ENCODE peak calls at places on chromosome 6, in six cellular contexts. G is GM23338; Y is breast epithelium; B is Peyer's patch; O is stomach; H is CD8-positive, alpha-beta T cell. M is an unnamed sample.

GRCh38 chr6:169806718-169807117 is 55.3 kb downstream of the ERMARD start:
- DNase-seq in H (no peak), G (no peak), Y (no peak), O (no peak), B (peak; percentile 26), M (no peak)

GRCh38 chr6:163324928-163325784 is 89.4 kb upstream of the QKI start:
- DNase-seq in H (no peak), G (no peak), Y (no peak), O (peak; percentile 52), B (no peak), M (no peak)

GRCh38 chr6:73923899-73924485 is 228.0 kb downstream of the CD109 start:
- DNase-seq in Y (no peak), O (no peak), B (no peak), G (no peak), H (no peak), M (no peak)

GRCh38 chr6:157061770-157062594 is 261.3 kb downstream of the TMEM242 start:
- DNase-seq in B (no peak), O (no peak), Y (no peak), H (no peak), G (no peak), M (no peak)

GRCh38 chr6:32244270-32244669 is 20.4 kb upstream of the NOTCH4 start:
- DNase-seq in H (no peak), G (no peak), Y (no peak), B (no peak), O (no peak), M (no peak)

GRCh38 chr6:139029470-139030210 is 1.1 kb downstream of the ABRACL start:
- DNase-seq in B (peak; percentile 83), Y (no peak), H (peak; percentile 23), G (peak; percentile 73), O (peak; percentile 69), M (peak; percentile 75)

GRCh38 chr6:166490671-166491500 is 95.6 kb downstream of the RAMACL start:
- DNase-seq in Y (no peak), B (peak; percentile 45), G (no peak), O (no peak), H (no peak), M (no peak)

GRCh38 chr6:32293695-32294094 is 69.8 kb upstream of the NOTCH4 start:
- DNase-seq in O (no peak), H (no peak), B (no peak), Y (no peak), G (no peak), M (no peak)

GRCh38 chr6:134787261-134787871 is 162.5 kb downstream of the ALDH8A1 start:
- DNase-seq in Y (no peak), O (no peak), H (no peak), B (no peak), G (no peak), M (no peak)

GRCh38 chr6:131251593-131252204 is 116.4 kb downstream of the AKAP7 start:
- DNase-seq in O (no peak), H (no peak), Y (no peak), G (no peak), B (no peak), M (no peak)

GRCh38 chr6:135985471-135985870 is 134.0 kb downstream of the PDE7B start:
- DNase-seq in B (no peak), O (no peak), H (no peak), G (no peak), Y (no peak), M (no peak)

GRCh38 chr6:83758533-83758932 is 49.6 kb upstream of the SNAP91 start:
- DNase-seq in B (no peak), Y (no peak), G (no peak), O (no peak), H (no peak), M (no peak)

GRCh38 chr6:111971181-111971829 is 82.6 kb upstream of the CCN6 start:
- DNase-seq in Y (no peak), G (no peak), H (no peak), O (no peak), B (no peak), M (no peak)

GRCh38 chr6:119647309-119647708 is 297.7 kb upstream of the MAN1A1 start:
- DNase-seq in O (no peak), H (no peak), Y (no peak), B (no peak), G (no peak), M (no peak)

GRCh38 chr6:34236423-34237315 is at the start of gene HMGA1:
- DNase-seq in B (peak; percentile 97), G (peak; percentile 96), H (peak; percentile 89), Y (peak; percentile 86), O (peak; percentile 92), M (peak; percentile 94)

GRCh38 chr6:34234667-34235604 is 1.7 kb upstream of the HMGA1 start:
- DNase-seq in G (peak; percentile 98), H (no peak), O (no peak), Y (no peak), B (peak; percentile 65), M (peak; percentile 98)

GRCh38 chr6:34233867-34234266 is 2.8 kb upstream of the HMGA1 start:
- DNase-seq in Y (no peak), O (no peak), G (no peak), B (no peak), H (no peak), M (peak; percentile 64)

GRCh38 chr6:34237316-34237721 is 646 bp downstream of the HMGA1 start:
- DNase-seq in H (no peak), G (no peak), Y (no peak), O (no peak), B (peak; percentile 50), M (no peak)

DNA sequence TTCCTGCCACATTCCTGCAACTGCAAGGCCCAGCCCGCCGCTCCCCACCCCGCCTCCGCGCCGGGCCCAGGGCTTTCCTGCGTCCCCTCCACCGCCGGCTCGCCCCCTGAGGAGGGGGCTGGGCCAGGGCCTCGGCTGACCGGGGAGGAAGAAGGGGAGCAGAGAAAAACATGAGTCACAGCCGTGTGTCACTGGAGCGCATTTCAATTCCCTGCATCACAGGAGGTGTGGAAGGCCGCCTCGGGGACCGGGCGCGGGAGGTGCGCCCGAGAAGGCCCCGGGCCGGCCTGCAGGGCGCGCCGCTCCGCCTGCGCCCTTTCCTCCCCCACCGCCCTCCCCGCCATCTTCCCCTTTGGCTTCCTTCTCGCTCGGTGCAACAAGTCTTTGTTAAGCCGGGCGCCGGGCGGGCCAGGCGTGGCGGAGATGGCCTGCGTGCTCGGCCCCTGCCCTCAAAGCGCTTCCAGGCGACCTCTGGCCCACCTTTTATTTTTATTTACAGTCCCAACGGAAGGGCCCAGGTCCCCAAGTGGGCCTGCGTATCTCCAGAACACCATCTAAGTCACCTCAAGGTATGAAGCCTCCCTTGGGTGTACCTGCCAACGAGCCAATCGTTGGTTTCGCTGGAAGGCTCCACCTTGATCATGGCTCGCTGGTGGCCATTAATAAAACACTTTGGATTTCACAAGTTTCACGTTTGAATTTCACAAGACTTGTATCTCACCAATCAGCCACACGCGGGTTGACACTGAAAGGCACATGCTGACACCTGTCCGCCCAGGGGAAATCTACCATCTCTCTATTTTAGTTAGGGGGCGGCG is 859 bp upstream of the HMGA1 start:
- DNase-seq in G (peak; percentile 95), H (peak; percentile 64), Y (no peak), O (peak; percentile 65), B (peak; percentile 80), M (no peak)
- TF ChIP-seq CTCF in G (no peak), H (no peak), Y (no peak), O (no peak), B (no peak), M (no peak)

GRCh38 chr6:159778542-159778941 is 10.9 kb downstream of the TCP1 start:
- DNase-seq in B (no peak), O (no peak), G (no peak), H (no peak), Y (no peak), M (no peak)
- H3K27ac ChIP-seq in B (no peak overlapping the region), O (no peak overlapping the region), G (peak overlapping the region; percentile 7), H (no peak overlapping the region), Y (no peak overlapping the region), M (no peak overlapping the region)

GRCh38 chr6:154245542-154245941 is 111.1 kb downstream of the IPCEF1 start:
- DNase-seq in B (no peak), O (no peak), Y (no peak), G (no peak), H (no peak), M (no peak)

GRCh38 chr6:154247119-154247814 is 109.3 kb downstream of the IPCEF1 start:
- DNase-seq in O (no peak), Y (no peak), H (peak; percentile 45), B (peak; percentile 66), G (peak; percentile 56), M (peak; percentile 53)

GRCh38 chr6:154243793-154244768 is 112.5 kb downstream of the IPCEF1 start:
- DNase-seq in B (no peak), O (no peak), Y (no peak), G (no peak), H (no peak), M (no peak)

GRCh38 chr6:154249499-154250298 is 106.9 kb downstream of the IPCEF1 start:
- DNase-seq in Y (no peak), H (no peak), B (no peak), O (no peak), G (no peak), M (no peak)

GRCh38 chr6:154246723-154247118 is 109.9 kb downstream of the IPCEF1 start:
- DNase-seq in B (no peak), O (no peak), Y (no peak), G (no peak), H (no peak), M (no peak)
- H3K4me3 ChIP-seq in B (peak overlapping the region; percentile 31), O (peak overlapping the region; percentile 9), Y (peak overlapping the region; percentile 20), G (peak overlapping the region; percentile 29), H (peak overlapping the region; percentile 69), M (peak overlapping the region; percentile 67)

GRCh38 chr6:68632620-68633195 is 2.4 kb upstream of the ADGRB3 start:
- DNase-seq in O (no peak), H (no peak), B (no peak), G (no peak), Y (no peak), M (no peak)

GRCh38 chr6:68635412-68635705 is 277 bp downstream of the ADGRB3 start:
- DNase-seq in H (no peak), O (no peak), G (no peak), Y (no peak), B (no peak), M (no peak)

GRCh38 chr6:68635706-68636513 is 828 bp downstream of the ADGRB3 start:
- DNase-seq in O (no peak), B (no peak), G (peak; percentile 57), Y (peak; percentile 49), H (no peak), M (peak; percentile 72)

GRCh38 chr6:68633654-68634502 is 1.2 kb upstream of the ADGRB3 start:
- DNase-seq in O (no peak), Y (no peak), B (no peak), H (no peak), G (no peak), M (no peak)

DNA sequence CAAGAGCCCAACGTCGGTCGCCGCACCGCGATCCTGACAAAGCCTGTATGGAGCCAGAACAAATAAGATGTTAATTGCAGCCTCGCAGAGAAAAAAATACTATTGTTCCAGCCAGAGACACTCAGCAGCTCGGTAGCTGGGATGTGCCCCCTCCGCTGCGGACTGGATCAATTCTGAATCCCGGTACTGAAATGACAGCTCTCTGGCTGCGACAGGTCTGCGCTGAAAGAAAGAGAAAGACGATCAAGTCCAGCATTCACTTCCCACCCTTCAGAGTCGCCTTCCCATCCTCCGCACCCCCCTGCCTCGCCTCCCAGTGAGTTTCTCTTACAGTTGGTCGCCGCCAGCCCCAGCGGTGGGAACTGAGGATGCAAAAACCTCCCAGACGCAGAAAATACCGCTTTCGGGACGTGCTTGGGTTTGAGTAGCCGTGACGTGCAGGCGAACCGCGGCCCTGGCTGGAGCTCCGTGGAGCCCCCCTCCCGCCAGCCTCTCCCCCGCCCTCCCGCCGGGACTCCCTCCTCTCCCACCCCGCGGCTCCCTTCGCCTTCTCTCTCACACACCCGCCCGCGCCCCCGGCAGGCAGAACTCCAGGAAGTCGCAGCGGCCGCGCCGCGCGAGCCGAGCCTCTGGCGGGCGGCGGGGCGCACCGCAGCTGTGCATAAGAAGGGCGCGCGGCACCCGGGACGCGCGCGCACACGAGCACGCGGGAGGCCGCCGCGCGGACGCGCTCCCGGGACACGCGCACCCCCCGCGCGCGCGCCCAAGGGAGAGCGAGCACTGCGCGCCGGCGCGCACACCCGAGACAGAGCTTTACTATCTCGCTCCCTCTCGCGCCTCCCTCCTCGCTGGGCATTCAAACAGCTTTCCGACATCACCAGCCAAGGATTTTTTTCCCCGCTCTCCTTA is at the start of gene ADGRB3:
- DNase-seq in B (peak; percentile 67), Y (peak; percentile 53), H (no peak), G (peak; percentile 79), O (peak; percentile 46), M (peak; percentile 88)
- TF ChIP-seq CTCF in B (no peak), Y (no peak), H (no peak), G (no peak), O (no peak), M (peak; percentile 46)